ENCODE peak calls at places on chromosome X, in six cellular contexts. One of them, this sample, is unnamed.

GRCh38 chrX:130975947-130976346 is 72.9 kb upstream of the ENOX2 start:
- DNase-seq in dorsolateral prefrontal cortex: no peak
- DNase-seq in stimulated activated CD8-positive, alpha-beta memory T cell treated with anti-CD3 and anti-CD28 coated beads, Interleukin-12 subunit alpha, Interleukin-12 subunit beta, amount 100 ng/mL, for 4 hours: no peak
- DNase-seq in upper lobe of right lung: no peak
- DNase-seq in AG10803: peak
- DNase-seq in stimulated activated CD4-positive, alpha-beta T cell treated with anti-CD3 and anti-CD28 coated beads, Interleukin-4, amount 100 ng/mL, for 48 hours: peak
- DNase-seq in this sample: peak

GRCh38 chrX:155880586-155881157 is 473 bp upstream of the VAMP7 start:
- DNase-seq in AG10803: no peak
- DNase-seq in upper lobe of right lung: no peak
- DNase-seq in stimulated activated CD4-positive, alpha-beta T cell treated with anti-CD3 and anti-CD28 coated beads, Interleukin-4, amount 100 ng/mL, for 48 hours: no peak
- DNase-seq in dorsolateral prefrontal cortex: no peak
- DNase-seq in stimulated activated CD8-positive, alpha-beta memory T cell treated with anti-CD3 and anti-CD28 coated beads, Interleukin-12 subunit alpha, Interleukin-12 subunit beta, amount 100 ng/mL, for 4 hours: no peak
- DNase-seq in this sample: peak

GRCh38 chrX:17546356-17546755 is 171.4 kb downstream of the NHS start:
- DNase-seq in upper lobe of right lung: no peak
- DNase-seq in dorsolateral prefrontal cortex: no peak
- DNase-seq in stimulated activated CD8-positive, alpha-beta memory T cell treated with anti-CD3 and anti-CD28 coated beads, Interleukin-12 subunit alpha, Interleukin-12 subunit beta, amount 100 ng/mL, for 4 hours: no peak
- DNase-seq in AG10803: no peak
- DNase-seq in stimulated activated CD4-positive, alpha-beta T cell treated with anti-CD3 and anti-CD28 coated beads, Interleukin-4, amount 100 ng/mL, for 48 hours: no peak
- DNase-seq in this sample: no peak

GRCh38 chrX:101564651-101565050 is 14.3 kb downstream of the ARMCX1 start:
- DNase-seq in upper lobe of right lung: no peak
- DNase-seq in stimulated activated CD8-positive, alpha-beta memory T cell treated with anti-CD3 and anti-CD28 coated beads, Interleukin-12 subunit alpha, Interleukin-12 subunit beta, amount 100 ng/mL, for 4 hours: no peak
- DNase-seq in dorsolateral prefrontal cortex: no peak
- DNase-seq in stimulated activated CD4-positive, alpha-beta T cell treated with anti-CD3 and anti-CD28 coated beads, Interleukin-4, amount 100 ng/mL, for 48 hours: no peak
- DNase-seq in AG10803: no peak
- DNase-seq in this sample: no peak

GRCh38 chrX:47583240-47583861 is 1.1 kb downstream of the TIMP1 start:
- DNase-seq in stimulated activated CD8-positive, alpha-beta memory T cell treated with anti-CD3 and anti-CD28 coated beads, Interleukin-12 subunit alpha, Interleukin-12 subunit beta, amount 100 ng/mL, for 4 hours: no peak
- DNase-seq in stimulated activated CD4-positive, alpha-beta T cell treated with anti-CD3 and anti-CD28 coated beads, Interleukin-4, amount 100 ng/mL, for 48 hours: no peak
- DNase-seq in upper lobe of right lung: no peak
- DNase-seq in dorsolateral prefrontal cortex: no peak
- DNase-seq in AG10803: no peak
- DNase-seq in this sample: no peak

GRCh38 chrX:132483523-132483922 is 5.3 kb downstream of the MBNL3 start:
- DNase-seq in stimulated activated CD8-positive, alpha-beta memory T cell treated with anti-CD3 and anti-CD28 coated beads, Interleukin-12 subunit alpha, Interleukin-12 subunit beta, amount 100 ng/mL, for 4 hours: no peak
- DNase-seq in dorsolateral prefrontal cortex: no peak
- DNase-seq in AG10803: no peak
- DNase-seq in upper lobe of right lung: no peak
- DNase-seq in stimulated activated CD4-positive, alpha-beta T cell treated with anti-CD3 and anti-CD28 coated beads, Interleukin-4, amount 100 ng/mL, for 48 hours: no peak
- DNase-seq in this sample: no peak

GRCh38 chrX:95875661-95876060 is 809.0 kb upstream of the DIAPH2 start:
- DNase-seq in AG10803: no peak
- DNase-seq in stimulated activated CD4-positive, alpha-beta T cell treated with anti-CD3 and anti-CD28 coated beads, Interleukin-4, amount 100 ng/mL, for 48 hours: no peak
- DNase-seq in upper lobe of right lung: no peak
- DNase-seq in dorsolateral prefrontal cortex: no peak
- DNase-seq in stimulated activated CD8-positive, alpha-beta memory T cell treated with anti-CD3 and anti-CD28 coated beads, Interleukin-12 subunit alpha, Interleukin-12 subunit beta, amount 100 ng/mL, for 4 hours: no peak
- DNase-seq in this sample: no peak

GRCh38 chrX:153723351-153724251 is 586 bp downstream of the BCAP31 start:
- DNase-seq in dorsolateral prefrontal cortex: no peak
- DNase-seq in AG10803: peak
- DNase-seq in stimulated activated CD4-positive, alpha-beta T cell treated with anti-CD3 and anti-CD28 coated beads, Interleukin-4, amount 100 ng/mL, for 48 hours: peak
- DNase-seq in upper lobe of right lung: peak
- DNase-seq in stimulated activated CD8-positive, alpha-beta memory T cell treated with anti-CD3 and anti-CD28 coated beads, Interleukin-12 subunit alpha, Interleukin-12 subunit beta, amount 100 ng/mL, for 4 hours: peak
- DNase-seq in this sample: peak

GRCh38 chrX:133335027-133335426 is 80.3 kb downstream of the GPC4 start:
- DNase-seq in stimulated activated CD4-positive, alpha-beta T cell treated with anti-CD3 and anti-CD28 coated beads, Interleukin-4, amount 100 ng/mL, for 48 hours: peak
- DNase-seq in upper lobe of right lung: no peak
- DNase-seq in dorsolateral prefrontal cortex: no peak
- DNase-seq in AG10803: peak
- DNase-seq in stimulated activated CD8-positive, alpha-beta memory T cell treated with anti-CD3 and anti-CD28 coated beads, Interleukin-12 subunit alpha, Interleukin-12 subunit beta, amount 100 ng/mL, for 4 hours: no peak
- DNase-seq in this sample: no peak

GRCh38 chrX:41732260-41732659 is 8.3 kb downstream of the GPR82 start:
- DNase-seq in upper lobe of right lung: no peak
- DNase-seq in dorsolateral prefrontal cortex: no peak
- DNase-seq in AG10803: no peak
- DNase-seq in stimulated activated CD8-positive, alpha-beta memory T cell treated with anti-CD3 and anti-CD28 coated beads, Interleukin-12 subunit alpha, Interleukin-12 subunit beta, amount 100 ng/mL, for 4 hours: no peak
- DNase-seq in stimulated activated CD4-positive, alpha-beta T cell treated with anti-CD3 and anti-CD28 coated beads, Interleukin-4, amount 100 ng/mL, for 48 hours: no peak
- DNase-seq in this sample: no peak

GRCh38 chrX:147533426-147533825 is 378.3 kb upstream of the FMR1 start:
- DNase-seq in stimulated activated CD4-positive, alpha-beta T cell treated with anti-CD3 and anti-CD28 coated beads, Interleukin-4, amount 100 ng/mL, for 48 hours: no peak
- DNase-seq in upper lobe of right lung: no peak
- DNase-seq in dorsolateral prefrontal cortex: no peak
- DNase-seq in AG10803: no peak
- DNase-seq in stimulated activated CD8-positive, alpha-beta memory T cell treated with anti-CD3 and anti-CD28 coated beads, Interleukin-12 subunit alpha, Interleukin-12 subunit beta, amount 100 ng/mL, for 4 hours: no peak
- DNase-seq in this sample: no peak

GRCh38 chrX:154372612-154373022 is 1.8 kb downstream of the FLNA start:
- DNase-seq in dorsolateral prefrontal cortex: no peak
- DNase-seq in AG10803: peak
- DNase-seq in upper lobe of right lung: no peak
- DNase-seq in stimulated activated CD4-positive, alpha-beta T cell treated with anti-CD3 and anti-CD28 coated beads, Interleukin-4, amount 100 ng/mL, for 48 hours: no peak
- DNase-seq in stimulated activated CD8-positive, alpha-beta memory T cell treated with anti-CD3 and anti-CD28 coated beads, Interleukin-12 subunit alpha, Interleukin-12 subunit beta, amount 100 ng/mL, for 4 hours: no peak
- DNase-seq in this sample: peak

GRCh38 chrX:16836371-16836770 is 33.8 kb downstream of the RBBP7 start:
- DNase-seq in stimulated activated CD4-positive, alpha-beta T cell treated with anti-CD3 and anti-CD28 coated beads, Interleukin-4, amount 100 ng/mL, for 48 hours: no peak
- DNase-seq in dorsolateral prefrontal cortex: no peak
- DNase-seq in upper lobe of right lung: no peak
- DNase-seq in stimulated activated CD8-positive, alpha-beta memory T cell treated with anti-CD3 and anti-CD28 coated beads, Interleukin-12 subunit alpha, Interleukin-12 subunit beta, amount 100 ng/mL, for 4 hours: no peak
- DNase-seq in AG10803: peak
- DNase-seq in this sample: peak

GRCh38 chrX:28135378-28136047 is 154.3 kb upstream of the DCAF8L1 start:
- DNase-seq in stimulated activated CD8-positive, alpha-beta memory T cell treated with anti-CD3 and anti-CD28 coated beads, Interleukin-12 subunit alpha, Interleukin-12 subunit beta, amount 100 ng/mL, for 4 hours: no peak
- DNase-seq in AG10803: no peak
- DNase-seq in stimulated activated CD4-positive, alpha-beta T cell treated with anti-CD3 and anti-CD28 coated beads, Interleukin-4, amount 100 ng/mL, for 48 hours: no peak
- DNase-seq in dorsolateral prefrontal cortex: no peak
- DNase-seq in upper lobe of right lung: no peak
- DNase-seq in this sample: no peak

GRCh38 chrX:118221257-118221656 is 104.6 kb upstream of the KLHL13 start:
- DNase-seq in dorsolateral prefrontal cortex: no peak
- DNase-seq in stimulated activated CD4-positive, alpha-beta T cell treated with anti-CD3 and anti-CD28 coated beads, Interleukin-4, amount 100 ng/mL, for 48 hours: no peak
- DNase-seq in AG10803: no peak
- DNase-seq in upper lobe of right lung: no peak
- DNase-seq in stimulated activated CD8-positive, alpha-beta memory T cell treated with anti-CD3 and anti-CD28 coated beads, Interleukin-12 subunit alpha, Interleukin-12 subunit beta, amount 100 ng/mL, for 4 hours: no peak
- DNase-seq in this sample: no peak

GRCh38 chrX:108736509-108737479 is at the start of gene IRS4:
- DNase-seq in upper lobe of right lung: no peak
- DNase-seq in dorsolateral prefrontal cortex: no peak
- DNase-seq in stimulated activated CD8-positive, alpha-beta memory T cell treated with anti-CD3 and anti-CD28 coated beads, Interleukin-12 subunit alpha, Interleukin-12 subunit beta, amount 100 ng/mL, for 4 hours: no peak
- DNase-seq in AG10803: no peak
- DNase-seq in stimulated activated CD4-positive, alpha-beta T cell treated with anti-CD3 and anti-CD28 coated beads, Interleukin-4, amount 100 ng/mL, for 48 hours: no peak
- DNase-seq in this sample: no peak